ENCODE peak calls at places on chromosomes 1 and 21, in six cellular contexts. One of them, this sample, is unnamed. For H3K4me1, the result is how much of the 10 kb centered on the place peaks cover.

GRCh38 chr1:28642056-28642846 is 616 bp downstream of the TAF12 start:
- DNase-seq in IMR-90: peak
- DNase-seq in psoas muscle: no peak
- DNase-seq in neural progenitor cell: no peak
- DNase-seq in thyroid gland: no peak
- DNase-seq in esophagus squamous epithelium: no peak
- DNase-seq in this sample: no peak

GRCh38 chr21:38308010-38308784 is 51.4 kb downstream of the KCNJ15 start:
- DNase-seq in psoas muscle: no peak
- DNase-seq in thyroid gland: no peak
- DNase-seq in esophagus squamous epithelium: no peak
- DNase-seq in IMR-90: peak
- DNase-seq in neural progenitor cell: peak
- DNase-seq in this sample: peak

GRCh38 chr1:93735722-93736121 is 54.1 kb upstream of the BCAR3 start:
- DNase-seq in neural progenitor cell: no peak
- DNase-seq in esophagus squamous epithelium: no peak
- DNase-seq in thyroid gland: no peak
- DNase-seq in IMR-90: peak
- DNase-seq in psoas muscle: no peak
- DNase-seq in this sample: no peak

GRCh38 chr21:36783612-36784383 is 84.9 kb downstream of the SIM2 start:
- DNase-seq in neural progenitor cell: no peak
- DNase-seq in IMR-90: peak
- DNase-seq in esophagus squamous epithelium: no peak
- DNase-seq in psoas muscle: no peak
- DNase-seq in thyroid gland: peak
- DNase-seq in this sample: no peak

GRCh38 chr1:44802306-44803061 is 2.3 kb downstream of the PLK3 start:
- DNase-seq in esophagus squamous epithelium: no peak
- DNase-seq in psoas muscle: peak
- DNase-seq in thyroid gland: no peak
- DNase-seq in neural progenitor cell: peak
- DNase-seq in IMR-90: no peak
- DNase-seq in this sample: no peak

GRCh38 chr1:235624751-235625192 is 24.8 kb downstream of the GNG4 start:
- DNase-seq in IMR-90: peak
- DNase-seq in neural progenitor cell: no peak
- DNase-seq in psoas muscle: no peak
- DNase-seq in thyroid gland: no peak
- DNase-seq in esophagus squamous epithelium: no peak
- DNase-seq in this sample: no peak

GRCh38 chr1:153936011-153936802 is 10.3 kb downstream of the DENND4B start:
- DNase-seq in esophagus squamous epithelium: no peak
- DNase-seq in IMR-90: no peak
- DNase-seq in thyroid gland: no peak
- DNase-seq in neural progenitor cell: no peak
- DNase-seq in psoas muscle: no peak
- DNase-seq in this sample: no peak

GRCh38 chr1:39132505-39133339 is 71.8 kb upstream of the MACF1 start:
- DNase-seq in esophagus squamous epithelium: no peak
- DNase-seq in psoas muscle: peak
- DNase-seq in thyroid gland: peak
- DNase-seq in neural progenitor cell: peak
- DNase-seq in IMR-90: peak
- DNase-seq in this sample: peak

GRCh38 chr1:23837905-23838304 is 12.7 kb upstream of the HMGCL start:
- DNase-seq in IMR-90: no peak
- DNase-seq in neural progenitor cell: no peak
- DNase-seq in thyroid gland: peak
- DNase-seq in esophagus squamous epithelium: no peak
- DNase-seq in psoas muscle: no peak
- DNase-seq in this sample: no peak

GRCh38 chr1:67534627-67535065 is 104.4 kb upstream of the SERBP1 start:
- DNase-seq in thyroid gland: no peak
- DNase-seq in IMR-90: peak
- DNase-seq in esophagus squamous epithelium: no peak
- DNase-seq in neural progenitor cell: no peak
- DNase-seq in psoas muscle: no peak
- DNase-seq in this sample: no peak

GRCh38 chr1:231315887-231316286 is 21.8 kb downstream of the EXOC8 start:
- DNase-seq in psoas muscle: peak
- DNase-seq in IMR-90: peak
- DNase-seq in thyroid gland: no peak
- DNase-seq in neural progenitor cell: peak
- DNase-seq in esophagus squamous epithelium: no peak
- DNase-seq in this sample: peak

GRCh38 chr1:25232027-25232865 is at the start of gene SYF2:
- DNase-seq in esophagus squamous epithelium: peak
- DNase-seq in psoas muscle: peak
- DNase-seq in neural progenitor cell: peak
- DNase-seq in thyroid gland: peak
- DNase-seq in IMR-90: peak
- DNase-seq in this sample: peak

GRCh38 chr1:200535605-200536004 is 84.9 kb downstream of the KIF14 start:
- DNase-seq in psoas muscle: no peak
- DNase-seq in esophagus squamous epithelium: no peak
- DNase-seq in IMR-90: no peak
- DNase-seq in neural progenitor cell: peak
- DNase-seq in thyroid gland: no peak
- DNase-seq in this sample: peak

GRCh38 chr1:155978973-155979429 is 654 bp upstream of the ARHGEF2 start:
- DNase-seq in thyroid gland: no peak
- DNase-seq in IMR-90: peak
- DNase-seq in esophagus squamous epithelium: no peak
- DNase-seq in neural progenitor cell: no peak
- DNase-seq in psoas muscle: no peak
- DNase-seq in this sample: no peak

GRCh38 chr1:55071477-55071876 is 32.1 kb downstream of the PCSK9 start:
- DNase-seq in neural progenitor cell: peak
- DNase-seq in IMR-90: peak
- DNase-seq in thyroid gland: no peak
- DNase-seq in esophagus squamous epithelium: no peak
- DNase-seq in psoas muscle: no peak
- DNase-seq in this sample: no peak

GRCh38 chr21:37582613-37583012 is 216.0 kb downstream of the DYRK1A start:
- DNase-seq in IMR-90: peak
- DNase-seq in psoas muscle: no peak
- DNase-seq in esophagus squamous epithelium: no peak
- DNase-seq in neural progenitor cell: peak
- DNase-seq in thyroid gland: peak
- DNase-seq in this sample: peak

GRCh38 chr1:115706774-115707425 is 61.6 kb downstream of the CASQ2 start:
- DNase-seq in psoas muscle: no peak
- DNase-seq in thyroid gland: peak
- DNase-seq in esophagus squamous epithelium: no peak
- DNase-seq in neural progenitor cell: peak
- DNase-seq in IMR-90: peak
- DNase-seq in this sample: peak

GRCh38 chr1:111587509-111588174 is 31.9 kb upstream of the RAP1A start:
- DNase-seq in esophagus squamous epithelium: no peak
- DNase-seq in IMR-90: no peak
- DNase-seq in thyroid gland: no peak
- DNase-seq in psoas muscle: no peak
- DNase-seq in neural progenitor cell: no peak
- DNase-seq in this sample: no peak

DNA sequence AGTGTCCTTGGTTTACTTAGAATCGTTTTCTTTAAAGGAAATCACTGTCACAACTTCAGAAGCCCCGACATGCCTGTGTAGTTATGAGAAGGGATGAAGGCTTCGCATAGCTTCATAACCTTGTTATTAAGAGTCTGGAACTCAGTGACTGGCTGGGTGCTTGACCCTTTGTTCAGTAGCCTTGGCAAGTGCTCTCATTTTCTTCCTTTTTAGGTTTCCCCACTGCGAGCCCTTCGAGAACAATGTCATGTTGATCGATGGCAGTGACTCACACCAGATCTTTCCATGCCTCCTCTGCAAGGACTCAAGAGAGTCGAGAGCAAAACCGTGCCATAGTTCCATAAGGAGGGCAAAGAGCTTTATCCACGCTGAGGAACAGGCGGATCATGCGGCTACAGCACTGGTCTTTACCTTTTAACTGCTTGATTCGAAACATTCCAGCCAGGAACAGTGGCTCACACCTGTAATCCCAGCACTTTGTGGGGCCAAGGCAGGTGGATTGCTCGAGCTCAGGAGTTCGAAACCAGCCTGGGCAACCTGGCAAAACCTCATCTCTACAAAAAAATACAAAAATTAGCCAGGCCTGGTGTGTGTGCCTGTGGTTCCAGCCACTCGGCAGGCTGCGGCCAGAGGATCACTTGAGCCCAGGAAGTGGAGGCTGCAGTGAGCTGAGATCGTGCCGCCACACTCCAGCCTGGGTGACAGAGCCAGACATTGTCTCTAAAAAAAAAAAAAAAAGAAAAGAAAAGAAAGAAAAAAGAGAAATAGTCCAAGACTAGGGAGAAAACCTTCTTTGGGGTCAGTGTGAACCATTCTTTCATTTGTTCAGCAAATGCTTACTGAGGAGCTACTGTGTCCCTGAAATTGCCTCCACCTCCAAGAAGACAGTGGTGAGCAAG is 95.4 kb upstream of the ERRFI1 start:
- DNase-seq in thyroid gland: peak
- DNase-seq in neural progenitor cell: no peak
- DNase-seq in psoas muscle: no peak
- DNase-seq in IMR-90: peak
- DNase-seq in esophagus squamous epithelium: no peak
- DNase-seq in this sample: peak
- H3K4me1 ChIP-seq in thyroid gland: under half
- H3K4me1 ChIP-seq in neural progenitor cell: under half
- H3K4me1 ChIP-seq in psoas muscle: under half
- H3K4me1 ChIP-seq in IMR-90: under half
- H3K4me1 ChIP-seq in esophagus squamous epithelium: under half
- H3K4me1 ChIP-seq in this sample: under half

GRCh38 chr1:2194319-2194897 is at the start of gene FAAP20:
- DNase-seq in neural progenitor cell: peak
- DNase-seq in psoas muscle: no peak
- DNase-seq in IMR-90: peak
- DNase-seq in esophagus squamous epithelium: no peak
- DNase-seq in thyroid gland: no peak
- DNase-seq in this sample: no peak
- TF ChIP-seq CTCF in neural progenitor cell: no peak
- TF ChIP-seq CTCF in psoas muscle: no peak
- TF ChIP-seq CTCF in IMR-90: no peak
- TF ChIP-seq CTCF in esophagus squamous epithelium: no peak
- TF ChIP-seq CTCF in thyroid gland: no peak
- TF ChIP-seq CTCF in this sample: no peak

DNA sequence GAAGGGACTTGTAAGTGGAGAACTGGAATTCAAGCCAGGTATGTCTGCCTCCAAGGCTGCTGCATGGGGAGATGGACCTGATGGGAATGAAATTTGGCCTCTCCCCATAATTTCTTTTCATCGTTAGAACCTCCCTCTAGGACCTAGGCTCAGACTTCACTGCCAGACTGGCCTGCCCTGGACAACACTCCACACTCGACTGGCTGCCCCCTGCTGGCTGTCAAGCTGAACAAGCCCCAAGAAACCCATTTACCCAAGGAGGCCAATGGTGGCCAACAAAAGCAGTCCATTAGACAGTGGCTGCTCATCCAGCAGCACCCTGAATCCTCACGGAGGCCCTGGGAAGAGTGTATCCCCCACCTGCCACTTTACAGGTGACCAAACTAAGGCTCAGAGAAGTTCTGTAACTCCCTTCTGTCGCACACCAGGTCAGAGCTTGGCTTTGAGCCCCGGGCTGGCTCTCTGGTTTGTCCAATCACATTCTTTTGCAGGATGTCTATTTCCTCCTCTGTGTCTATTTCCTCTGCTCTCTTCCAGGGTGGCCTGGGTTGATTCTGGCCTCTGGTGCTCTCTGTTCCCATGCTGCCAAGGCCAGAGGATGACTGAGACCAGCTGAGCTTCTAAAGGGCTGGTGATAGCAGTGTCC is 3.8 kb downstream of the RNF186 start:
- DNase-seq in psoas muscle: peak
- DNase-seq in thyroid gland: no peak
- DNase-seq in neural progenitor cell: peak
- DNase-seq in IMR-90: peak
- DNase-seq in esophagus squamous epithelium: no peak
- DNase-seq in this sample: peak
- H3K4me1 ChIP-seq in psoas muscle: under half
- H3K4me1 ChIP-seq in thyroid gland: under half
- H3K4me1 ChIP-seq in neural progenitor cell: under half
- H3K4me1 ChIP-seq in IMR-90: under half
- H3K4me1 ChIP-seq in esophagus squamous epithelium: under half
- H3K4me1 ChIP-seq in this sample: under half

GRCh38 chr1:73717971-73718370 is 480.0 kb downstream of the LRRIQ3 start:
- DNase-seq in neural progenitor cell: no peak
- DNase-seq in psoas muscle: no peak
- DNase-seq in IMR-90: no peak
- DNase-seq in esophagus squamous epithelium: no peak
- DNase-seq in thyroid gland: no peak
- DNase-seq in this sample: no peak
- TF ChIP-seq CTCF in neural progenitor cell: no peak
- TF ChIP-seq CTCF in psoas muscle: no peak
- TF ChIP-seq CTCF in IMR-90: no peak
- TF ChIP-seq CTCF in esophagus squamous epithelium: no peak
- TF ChIP-seq CTCF in thyroid gland: no peak
- TF ChIP-seq CTCF in this sample: no peak

GRCh38 chr1:184593612-184594011 is 161.0 kb downstream of the EDEM3 start:
- DNase-seq in IMR-90: peak
- DNase-seq in psoas muscle: no peak
- DNase-seq in esophagus squamous epithelium: no peak
- DNase-seq in neural progenitor cell: no peak
- DNase-seq in thyroid gland: no peak
- DNase-seq in this sample: no peak

GRCh38 chr1:184595609-184596008 is 159.0 kb downstream of the EDEM3 start:
- DNase-seq in neural progenitor cell: no peak
- DNase-seq in psoas muscle: no peak
- DNase-seq in thyroid gland: no peak
- DNase-seq in IMR-90: peak
- DNase-seq in esophagus squamous epithelium: no peak
- DNase-seq in this sample: peak

GRCh38 chr1:184597652-184598357 is 156.9 kb downstream of the EDEM3 start:
- DNase-seq in thyroid gland: no peak
- DNase-seq in neural progenitor cell: no peak
- DNase-seq in esophagus squamous epithelium: no peak
- DNase-seq in psoas muscle: no peak
- DNase-seq in IMR-90: peak
- DNase-seq in this sample: no peak

GRCh38 chr1:184596950-184597651 is 157.6 kb downstream of the EDEM3 start:
- DNase-seq in IMR-90: no peak
- DNase-seq in thyroid gland: no peak
- DNase-seq in neural progenitor cell: peak
- DNase-seq in esophagus squamous epithelium: no peak
- DNase-seq in psoas muscle: no peak
- DNase-seq in this sample: no peak

GRCh38 chr1:184598403-184598802 is 156.3 kb downstream of the EDEM3 start:
- DNase-seq in psoas muscle: no peak
- DNase-seq in thyroid gland: no peak
- DNase-seq in IMR-90: no peak
- DNase-seq in esophagus squamous epithelium: no peak
- DNase-seq in neural progenitor cell: no peak
- DNase-seq in this sample: no peak
- H3K4me1 ChIP-seq in psoas muscle: under half
- H3K4me1 ChIP-seq in thyroid gland: under half
- H3K4me1 ChIP-seq in IMR-90: under half
- H3K4me1 ChIP-seq in esophagus squamous epithelium: under half
- H3K4me1 ChIP-seq in neural progenitor cell: under half
- H3K4me1 ChIP-seq in this sample: under half